ENCODE peak calls at places on chromosomes 12 and 14, in eight cellular contexts. T, Z, M, N, F, V, G and Q are unnamed samples.

GRCh38 chr14:22491683-22492483 is 97.1 kb downstream of the DAD1 start:
- DNase-seq in T (peak), Z (no peak), M (no peak), N (no peak), F (peak), V (no peak), G (no peak), Q (no peak)

GRCh38 chr12:70695361-70696023 is 58.3 kb upstream of the PTPRB start:
- DNase-seq in T (no peak), Z (no peak), M (no peak), N (no peak), F (no peak), V (no peak), G (no peak), Q (no peak)

GRCh38 chr14:65462411-65462810 is 49.9 kb downstream of the FUT8 start:
- DNase-seq in T (no peak), Z (peak), M (no peak), N (peak), F (peak), V (no peak), G (no peak), Q (peak)

GRCh38 chr14:22147716-22148115 is 441.3 kb downstream of the DAD1 start:
- DNase-seq in T (no peak), Z (no peak), M (no peak), N (no peak), F (no peak), V (no peak), G (no peak), Q (no peak)

GRCh38 chr14:42222924-42223471 is 616.3 kb downstream of the LRFN5 start:
- DNase-seq in T (no peak), Z (peak), M (no peak), N (peak), F (peak), V (no peak), G (peak), Q (peak)

GRCh38 chr12:25959069-25959961 is 833 bp downstream of the RASSF8 start:
- DNase-seq in T (no peak), Z (peak), M (no peak), N (peak), F (peak), V (no peak), G (peak), Q (peak)

GRCh38 chr12:4107436-4107878 is 166.1 kb upstream of the CCND2 start:
- DNase-seq in T (peak), Z (peak), M (peak), N (peak), F (peak), V (peak), G (no peak), Q (peak)

GRCh38 chr14:58643366-58643765 is 5.6 kb downstream of the DACT1 start:
- DNase-seq in T (no peak), Z (no peak), M (no peak), N (no peak), F (no peak), V (no peak), G (no peak), Q (no peak)

GRCh38 chr12:51901121-51901812 is 6.0 kb upstream of the ACVRL1 start:
- DNase-seq in T (no peak), Z (no peak), M (no peak), N (no peak), F (no peak), V (no peak), G (no peak), Q (no peak)

GRCh38 chr12:96265400-96265799 is 71.2 kb downstream of the ELK3 start:
- DNase-seq in T (no peak), Z (no peak), M (no peak), N (no peak), F (no peak), V (no peak), G (no peak), Q (no peak)

GRCh38 chr12:46404225-46404631 is 31.7 kb upstream of the SLC38A2 start:
- DNase-seq in T (no peak), Z (peak), M (no peak), N (peak), F (peak), V (no peak), G (no peak), Q (no peak)

GRCh38 chr14:71532790-71533189 is 399.4 kb upstream of the RGS6 start:
- DNase-seq in T (no peak), Z (peak), M (no peak), N (no peak), F (peak), V (no peak), G (no peak), Q (peak)

GRCh38 chr14:48967419-48967818 is 618.8 kb downstream of the RPS29 start:
- DNase-seq in T (no peak), Z (no peak), M (no peak), N (no peak), F (no peak), V (no peak), G (no peak), Q (no peak)

GRCh38 chr12:70508178-70508577 is 129.1 kb downstream of the PTPRB start:
- DNase-seq in T (no peak), Z (no peak), M (no peak), N (peak), F (no peak), V (no peak), G (no peak), Q (no peak)

GRCh38 chr14:65230287-65230728 is 128.0 kb upstream of the MAX start:
- DNase-seq in T (no peak), Z (no peak), M (no peak), N (no peak), F (no peak), V (no peak), G (peak), Q (peak)

GRCh38 chr12:3250576-3250975 is 173.4 kb downstream of the TSPAN9 start:
- DNase-seq in T (no peak), Z (no peak), M (no peak), N (no peak), F (no peak), V (no peak), G (no peak), Q (no peak)

GRCh38 chr12:109723311-109723791 is 9.7 kb downstream of the FAM222A start:
- DNase-seq in T (no peak), Z (no peak), M (no peak), N (no peak), F (no peak), V (no peak), G (peak), Q (no peak)

GRCh38 chr14:75196468-75196867 is 20.1 kb upstream of the TMED10 start:
- DNase-seq in T (no peak), Z (no peak), M (no peak), N (no peak), F (no peak), V (no peak), G (no peak), Q (no peak)